ENCODE peak calls at places on chromosomes 4 and X, in six cellular contexts. One of them, this sample, is unnamed.

GRCh38 chrX:2682582-2683177 is 8.4 kb upstream of the CD99 start:
- DNase-seq in fibroblast of gingiva: peak; percentile 38
- DNase-seq in SHP77 treated with DMSO at 0.1 percent for 48 hours: no peak
- DNase-seq in PC-3: no peak
- DNase-seq in posterior vena cava: no peak
- DNase-seq in AG20443: no peak
- DNase-seq in this sample: no peak

GRCh38 chrX:132490086-132490419 is 1.2 kb upstream of the MBNL3 start:
- DNase-seq in fibroblast of gingiva: no peak
- DNase-seq in SHP77 treated with DMSO at 0.1 percent for 48 hours: no peak
- DNase-seq in PC-3: peak; percentile 10
- DNase-seq in posterior vena cava: no peak
- DNase-seq in AG20443: no peak
- DNase-seq in this sample: peak; percentile 2

GRCh38 chrX:130523460-130524394 is 121.9 kb downstream of the RBMX2 start:
- DNase-seq in fibroblast of gingiva: no peak
- DNase-seq in SHP77 treated with DMSO at 0.1 percent for 48 hours: no peak
- DNase-seq in PC-3: peak; percentile 16
- DNase-seq in posterior vena cava: no peak
- DNase-seq in AG20443: peak; percentile 52
- DNase-seq in this sample: peak; percentile 9

GRCh38 chrX:2828404-2829065 is at the start of gene GYG2:
- DNase-seq in fibroblast of gingiva: peak; percentile 4
- DNase-seq in SHP77 treated with DMSO at 0.1 percent for 48 hours: no peak
- DNase-seq in PC-3: no peak
- DNase-seq in posterior vena cava: no peak
- DNase-seq in AG20443: peak; percentile 30
- DNase-seq in this sample: no peak

GRCh38 chr4:2935762-2936743 is 27.2 kb downstream of the NOP14 start:
- DNase-seq in fibroblast of gingiva: no peak
- DNase-seq in SHP77 treated with DMSO at 0.1 percent for 48 hours: no peak
- DNase-seq in PC-3: peak; percentile 88
- DNase-seq in posterior vena cava: peak; percentile 73
- DNase-seq in AG20443: no peak
- DNase-seq in this sample: no peak

GRCh38 chrX:74520896-74521295 is 93.5 kb downstream of the RLIM start:
- DNase-seq in fibroblast of gingiva: no peak
- DNase-seq in SHP77 treated with DMSO at 0.1 percent for 48 hours: no peak
- DNase-seq in PC-3: no peak
- DNase-seq in posterior vena cava: no peak
- DNase-seq in AG20443: no peak
- DNase-seq in this sample: no peak

GRCh38 chr4:65661469-65661868 is 8.8 kb downstream of the EPHA5 start:
- DNase-seq in fibroblast of gingiva: no peak
- DNase-seq in SHP77 treated with DMSO at 0.1 percent for 48 hours: peak; percentile 68
- DNase-seq in PC-3: peak; percentile 71
- DNase-seq in posterior vena cava: no peak
- DNase-seq in AG20443: no peak
- DNase-seq in this sample: no peak

GRCh38 chrX:27915617-27916016 is 65.6 kb downstream of the DCAF8L1 start:
- DNase-seq in fibroblast of gingiva: peak; percentile 1
- DNase-seq in SHP77 treated with DMSO at 0.1 percent for 48 hours: no peak
- DNase-seq in PC-3: peak; percentile 11
- DNase-seq in posterior vena cava: no peak
- DNase-seq in AG20443: no peak
- DNase-seq in this sample: peak; percentile 32